ENCODE peak calls at places on chromosomes 7 and 10, in nine cellular contexts. N is coronary artery; P is CD8-positive, alpha-beta T cell; X is heart left ventricle; A is HL-60; B is lower lobe of right lung; E is colonic mucosa; Y is pancreas; K is ovary. I is an unnamed sample.

GRCh38 chr10:100653957-100654834 is 91.2 kb upstream of the PAX2 start:
- DNase-seq in N (no peak), P (no peak), X (no peak), A (peak; percentile 40), B (no peak), E (no peak), Y (no peak), K (peak; percentile 36), I (peak; percentile 8)

GRCh38 chr7:80622531-80622930 is 15.9 kb upstream of the CD36 start:
- DNase-seq in N (no peak), P (no peak), X (no peak), A (no peak), B (no peak), E (no peak), Y (no peak), K (no peak), I (no peak)

GRCh38 chr10:69272620-69273019 is 5.7 kb upstream of the HK1 start:
- DNase-seq in N (no peak), P (no peak), X (no peak), A (no peak), B (no peak), E (no peak), Y (no peak), K (no peak), I (no peak)

GRCh38 chr10:132337019-132337418 is 5.0 kb downstream of the LRRC27 start:
- DNase-seq in N (no peak), P (no peak), X (no peak), A (no peak), B (no peak), E (no peak), Y (no peak), K (no peak), I (no peak)

GRCh38 chr7:1175967-1176851 is 16.2 kb upstream of the ZFAND2A start:
- DNase-seq in N (no peak), P (peak; percentile 84), X (peak; percentile 92), A (peak; percentile 87), B (peak; percentile 88), E (peak; percentile 94), Y (peak; percentile 87), K (peak; percentile 92), I (peak; percentile 29)

GRCh38 chr10:4355346-4355745 is 470.7 kb upstream of the AKR1E2 start:
- DNase-seq in N (no peak), P (no peak), X (no peak), A (no peak), B (no peak), E (no peak), Y (no peak), K (no peak), I (no peak)

GRCh38 chr7:106064329-106064728 is 47.8 kb downstream of the SYPL1 start:
- DNase-seq in N (no peak), P (no peak), X (no peak), A (no peak), B (no peak), E (peak; percentile 30), Y (no peak), K (no peak), I (no peak)

GRCh38 chr7:117041822-117042221 is 88.5 kb downstream of the ST7 start:
- DNase-seq in N (no peak), P (no peak), X (no peak), A (no peak), B (no peak), E (no peak), Y (no peak), K (no peak), I (no peak)

GRCh38 chr7:120583835-120584586 is 273.9 kb downstream of the TSPAN12 start:
- DNase-seq in N (no peak), P (no peak), X (no peak), A (no peak), B (no peak), E (no peak), Y (no peak), K (no peak), I (no peak)

GRCh38 chr7:80428161-80429054 is 83.5 kb downstream of the GNAT3 start:
- DNase-seq in N (no peak), P (no peak), X (no peak), A (peak; percentile 29), B (no peak), E (peak; percentile 24), Y (peak; percentile 19), K (no peak), I (no peak)

GRCh38 chr7:22934023-22934422 is 79.9 kb downstream of the HYCC1 start:
- DNase-seq in N (no peak), P (no peak), X (no peak), A (no peak), B (no peak), E (no peak), Y (no peak), K (no peak), I (no peak)

GRCh38 chr10:126253613-126254002 is 134.7 kb downstream of the ADAM12 start:
- DNase-seq in N (no peak), P (no peak), X (no peak), A (no peak), B (no peak), E (no peak), Y (no peak), K (no peak), I (no peak)

GRCh38 chr10:100970914-100971811 is 1.9 kb downstream of the SEMA4G start:
- DNase-seq in N (peak; percentile 33), P (no peak), X (no peak), A (no peak), B (no peak), E (peak; percentile 87), Y (peak; percentile 68), K (no peak), I (no peak)

GRCh38 chr7:72019436-72019835 is 392.7 kb downstream of the CALN1 start:
- DNase-seq in N (no peak), P (no peak), X (no peak), A (no peak), B (no peak), E (no peak), Y (no peak), K (no peak), I (no peak)

GRCh38 chr10:108612485-108612884 is 1310.8 kb downstream of the XPNPEP1 start:
- DNase-seq in N (no peak), P (no peak), X (no peak), A (no peak), B (no peak), E (no peak), Y (no peak), K (no peak), I (no peak)

GRCh38 chr10:8418631-8419030 is 364.1 kb downstream of the GATA3 start:
- DNase-seq in N (no peak), P (no peak), X (no peak), A (no peak), B (no peak), E (no peak), Y (no peak), K (no peak), I (no peak)

GRCh38 chr7:94348142-94348541 is 46.6 kb upstream of the COL1A2 start:
- DNase-seq in N (no peak), P (no peak), X (no peak), A (no peak), B (no peak), E (peak; percentile 20), Y (no peak), K (no peak), I (no peak)

GRCh38 chr10:3071405-3072198 is 4.3 kb downstream of the PFKP start:
- DNase-seq in N (no peak), P (no peak), X (no peak), A (no peak), B (no peak), E (no peak), Y (no peak), K (no peak), I (no peak)

GRCh38 chr7:110975476-110975875 is 115.5 kb upstream of the LRRN3 start:
- DNase-seq in N (no peak), P (no peak), X (no peak), A (no peak), B (no peak), E (no peak), Y (no peak), K (no peak), I (no peak)

GRCh38 chr7:141118809-141119586 is 45.1 kb downstream of the TMEM178B start:
- DNase-seq in N (no peak), P (no peak), X (no peak), A (no peak), B (no peak), E (no peak), Y (no peak), K (no peak), I (no peak)
- H3K27ac ChIP-seq in N (no peak overlapping the region), P (no peak overlapping the region), X (no peak overlapping the region), A (no peak overlapping the region), B (no peak overlapping the region), E (no peak overlapping the region), Y (no peak overlapping the region), K (no peak overlapping the region), I (no peak overlapping the region)

GRCh38 chr7:151754688-151755130 is 122.2 kb downstream of the PRKAG2 start:
- DNase-seq in N (no peak), P (no peak), X (no peak), A (no peak), B (no peak), E (no peak), Y (no peak), K (no peak), I (no peak)
- H3K27ac ChIP-seq in N (peak overlapping the region; percentile 90), P (no peak overlapping the region), X (peak overlapping the region; percentile 8), A (no peak overlapping the region), B (peak overlapping the region; percentile 71), E (no peak overlapping the region), Y (peak overlapping the region; percentile 62), K (no peak overlapping the region), I (no peak overlapping the region)

GRCh38 chr10:486668-487067 is 202.8 kb downstream of the DIP2C start:
- DNase-seq in N (peak; percentile 68), P (no peak), X (no peak), A (no peak), B (no peak), E (no peak), Y (no peak), K (no peak), I (no peak)

GRCh38 chr10:484441-484924 is 205.0 kb downstream of the DIP2C start:
- DNase-seq in N (peak; percentile 70), P (peak; percentile 22), X (no peak), A (no peak), B (no peak), E (peak; percentile 34), Y (no peak), K (peak; percentile 63), I (no peak)

GRCh38 chr10:484925-485661 is 204.4 kb downstream of the DIP2C start:
- DNase-seq in N (peak; percentile 71), P (peak; percentile 19), X (no peak), A (no peak), B (no peak), E (peak; percentile 20), Y (no peak), K (no peak), I (no peak)

GRCh38 chr10:488081-488932 is 201.2 kb downstream of the DIP2C start:
- DNase-seq in N (peak; percentile 58), P (no peak), X (no peak), A (no peak), B (no peak), E (no peak), Y (no peak), K (no peak), I (no peak)

GRCh38 chr10:485776-486572 is 203.5 kb downstream of the DIP2C start:
- DNase-seq in N (peak; percentile 49), P (no peak), X (no peak), A (no peak), B (no peak), E (peak; percentile 17), Y (no peak), K (no peak), I (no peak)
- H3K27ac ChIP-seq in N (peak overlapping the region; percentile 75), P (no peak overlapping the region), X (no peak overlapping the region), A (no peak overlapping the region), B (no peak overlapping the region), E (no peak overlapping the region), Y (no peak overlapping the region), K (no peak overlapping the region), I (peak overlapping the region; percentile 86)

GRCh38 chr7:70504254-70504653 is 627.7 kb upstream of the GALNT17 start:
- DNase-seq in N (no peak), P (no peak), X (no peak), A (no peak), B (no peak), E (no peak), Y (no peak), K (no peak), I (no peak)
- H3K27ac ChIP-seq in N (no peak overlapping the region), P (no peak overlapping the region), X (no peak overlapping the region), A (no peak overlapping the region), B (no peak overlapping the region), E (no peak overlapping the region), Y (no peak overlapping the region), K (no peak overlapping the region), I (no peak overlapping the region)